ENCODE peak calls at places on chromosomes 7 and 10, in nine cellular contexts. One of them, this sample, is unnamed.

GRCh38 chr7:90594791-90595317 is 1.3 kb upstream of the CDK14 start:
- DNase-seq in Peyer's patch: no peak
- DNase-seq in activated naive CD8-positive, alpha-beta T cell treated with anti-CD3 and anti-CD28 coated beads, Interleukin-2, amount 50 U/mL, for 24 hours: no peak
- DNase-seq in germinal center: peak; percentile 25
- DNase-seq in stimulated activated CD4-positive, alpha-beta T cell treated with anti-CD3 and anti-CD28 coated beads, Interleukin-2, amount 100 ng/mL, for 48 hours: no peak
- DNase-seq in neural crest cell: no peak
- DNase-seq in activated CD8-positive, alpha-beta memory T cell treated with anti-CD3 and anti-CD28 coated beads for 1 hour: no peak
- DNase-seq in naive thymus-derived CD8-positive, alpha-beta T cell: no peak
- DNase-seq in AG08395: peak; percentile 71
- DNase-seq in this sample: no peak

GRCh38 chr10:32445740-32446615 is at the start of gene CCDC7:
- DNase-seq in germinal center: peak; percentile 81
- DNase-seq in stimulated activated CD4-positive, alpha-beta T cell treated with anti-CD3 and anti-CD28 coated beads, Interleukin-2, amount 100 ng/mL, for 48 hours: peak; percentile 71
- DNase-seq in AG08395: peak; percentile 89
- DNase-seq in neural crest cell: peak; percentile 69
- DNase-seq in activated naive CD8-positive, alpha-beta T cell treated with anti-CD3 and anti-CD28 coated beads, Interleukin-2, amount 50 U/mL, for 24 hours: peak; percentile 83
- DNase-seq in Peyer's patch: peak; percentile 91
- DNase-seq in activated CD8-positive, alpha-beta memory T cell treated with anti-CD3 and anti-CD28 coated beads for 1 hour: peak; percentile 74
- DNase-seq in naive thymus-derived CD8-positive, alpha-beta T cell: peak; percentile 82
- DNase-seq in this sample: peak; percentile 76

GRCh38 chr10:78904196-78904595 is 164.6 kb upstream of the ZMIZ1 start:
- DNase-seq in stimulated activated CD4-positive, alpha-beta T cell treated with anti-CD3 and anti-CD28 coated beads, Interleukin-2, amount 100 ng/mL, for 48 hours: no peak
- DNase-seq in activated naive CD8-positive, alpha-beta T cell treated with anti-CD3 and anti-CD28 coated beads, Interleukin-2, amount 50 U/mL, for 24 hours: no peak
- DNase-seq in germinal center: no peak
- DNase-seq in Peyer's patch: peak; percentile 26
- DNase-seq in AG08395: no peak
- DNase-seq in naive thymus-derived CD8-positive, alpha-beta T cell: no peak
- DNase-seq in activated CD8-positive, alpha-beta memory T cell treated with anti-CD3 and anti-CD28 coated beads for 1 hour: no peak
- DNase-seq in neural crest cell: no peak
- DNase-seq in this sample: no peak

GRCh38 chr10:79208251-79208983 is 138.9 kb upstream of the PPIF start:
- DNase-seq in AG08395: no peak
- DNase-seq in Peyer's patch: no peak
- DNase-seq in activated naive CD8-positive, alpha-beta T cell treated with anti-CD3 and anti-CD28 coated beads, Interleukin-2, amount 50 U/mL, for 24 hours: no peak
- DNase-seq in neural crest cell: no peak
- DNase-seq in germinal center: no peak
- DNase-seq in activated CD8-positive, alpha-beta memory T cell treated with anti-CD3 and anti-CD28 coated beads for 1 hour: no peak
- DNase-seq in stimulated activated CD4-positive, alpha-beta T cell treated with anti-CD3 and anti-CD28 coated beads, Interleukin-2, amount 100 ng/mL, for 48 hours: no peak
- DNase-seq in naive thymus-derived CD8-positive, alpha-beta T cell: no peak
- DNase-seq in this sample: no peak

GRCh38 chr10:47237316-47238260 is 62.4 kb upstream of the GDF10 start:
- DNase-seq in neural crest cell: no peak
- DNase-seq in activated CD8-positive, alpha-beta memory T cell treated with anti-CD3 and anti-CD28 coated beads for 1 hour: no peak
- DNase-seq in AG08395: no peak
- DNase-seq in germinal center: no peak
- DNase-seq in stimulated activated CD4-positive, alpha-beta T cell treated with anti-CD3 and anti-CD28 coated beads, Interleukin-2, amount 100 ng/mL, for 48 hours: no peak
- DNase-seq in activated naive CD8-positive, alpha-beta T cell treated with anti-CD3 and anti-CD28 coated beads, Interleukin-2, amount 50 U/mL, for 24 hours: no peak
- DNase-seq in naive thymus-derived CD8-positive, alpha-beta T cell: no peak
- DNase-seq in Peyer's patch: peak; percentile 18
- DNase-seq in this sample: no peak

GRCh38 chr7:84274029-84274638 is 79.5 kb upstream of the SEMA3A start:
- DNase-seq in AG08395: no peak
- DNase-seq in naive thymus-derived CD8-positive, alpha-beta T cell: no peak
- DNase-seq in Peyer's patch: no peak
- DNase-seq in activated CD8-positive, alpha-beta memory T cell treated with anti-CD3 and anti-CD28 coated beads for 1 hour: no peak
- DNase-seq in germinal center: no peak
- DNase-seq in activated naive CD8-positive, alpha-beta T cell treated with anti-CD3 and anti-CD28 coated beads, Interleukin-2, amount 50 U/mL, for 24 hours: no peak
- DNase-seq in neural crest cell: no peak
- DNase-seq in stimulated activated CD4-positive, alpha-beta T cell treated with anti-CD3 and anti-CD28 coated beads, Interleukin-2, amount 100 ng/mL, for 48 hours: no peak
- DNase-seq in this sample: no peak

GRCh38 chr10:124477614-124478363 is 16.2 kb downstream of the LHPP start:
- DNase-seq in activated CD8-positive, alpha-beta memory T cell treated with anti-CD3 and anti-CD28 coated beads for 1 hour: no peak
- DNase-seq in Peyer's patch: no peak
- DNase-seq in neural crest cell: no peak
- DNase-seq in activated naive CD8-positive, alpha-beta T cell treated with anti-CD3 and anti-CD28 coated beads, Interleukin-2, amount 50 U/mL, for 24 hours: no peak
- DNase-seq in stimulated activated CD4-positive, alpha-beta T cell treated with anti-CD3 and anti-CD28 coated beads, Interleukin-2, amount 100 ng/mL, for 48 hours: no peak
- DNase-seq in naive thymus-derived CD8-positive, alpha-beta T cell: no peak
- DNase-seq in germinal center: no peak
- DNase-seq in AG08395: peak; percentile 7
- DNase-seq in this sample: no peak

GRCh38 chr7:151426486-151426905 is 13.4 kb downstream of the CRYGN start:
- DNase-seq in AG08395: peak; percentile 63
- DNase-seq in activated CD8-positive, alpha-beta memory T cell treated with anti-CD3 and anti-CD28 coated beads for 1 hour: no peak
- DNase-seq in Peyer's patch: peak; percentile 73
- DNase-seq in stimulated activated CD4-positive, alpha-beta T cell treated with anti-CD3 and anti-CD28 coated beads, Interleukin-2, amount 100 ng/mL, for 48 hours: no peak
- DNase-seq in activated naive CD8-positive, alpha-beta T cell treated with anti-CD3 and anti-CD28 coated beads, Interleukin-2, amount 50 U/mL, for 24 hours: no peak
- DNase-seq in naive thymus-derived CD8-positive, alpha-beta T cell: no peak
- DNase-seq in neural crest cell: no peak
- DNase-seq in germinal center: no peak
- DNase-seq in this sample: no peak

GRCh38 chr10:52762088-52762487 is 10.5 kb downstream of the MBL2 start:
- DNase-seq in neural crest cell: no peak
- DNase-seq in activated CD8-positive, alpha-beta memory T cell treated with anti-CD3 and anti-CD28 coated beads for 1 hour: no peak
- DNase-seq in germinal center: no peak
- DNase-seq in activated naive CD8-positive, alpha-beta T cell treated with anti-CD3 and anti-CD28 coated beads, Interleukin-2, amount 50 U/mL, for 24 hours: no peak
- DNase-seq in AG08395: no peak
- DNase-seq in Peyer's patch: no peak
- DNase-seq in naive thymus-derived CD8-positive, alpha-beta T cell: no peak
- DNase-seq in stimulated activated CD4-positive, alpha-beta T cell treated with anti-CD3 and anti-CD28 coated beads, Interleukin-2, amount 100 ng/mL, for 48 hours: no peak
- DNase-seq in this sample: no peak

GRCh38 chr7:5699951-5700384 is 81.5 kb downstream of the RNF216 start:
- DNase-seq in germinal center: peak; percentile 68
- DNase-seq in Peyer's patch: peak; percentile 66
- DNase-seq in AG08395: no peak
- DNase-seq in neural crest cell: no peak
- DNase-seq in activated CD8-positive, alpha-beta memory T cell treated with anti-CD3 and anti-CD28 coated beads for 1 hour: peak; percentile 42
- DNase-seq in naive thymus-derived CD8-positive, alpha-beta T cell: peak; percentile 88
- DNase-seq in stimulated activated CD4-positive, alpha-beta T cell treated with anti-CD3 and anti-CD28 coated beads, Interleukin-2, amount 100 ng/mL, for 48 hours: peak; percentile 60
- DNase-seq in activated naive CD8-positive, alpha-beta T cell treated with anti-CD3 and anti-CD28 coated beads, Interleukin-2, amount 50 U/mL, for 24 hours: peak; percentile 71
- DNase-seq in this sample: no peak

GRCh38 chr7:110595694-110596093 is 495.2 kb upstream of the LRRN3 start:
- DNase-seq in AG08395: no peak
- DNase-seq in activated naive CD8-positive, alpha-beta T cell treated with anti-CD3 and anti-CD28 coated beads, Interleukin-2, amount 50 U/mL, for 24 hours: no peak
- DNase-seq in germinal center: no peak
- DNase-seq in activated CD8-positive, alpha-beta memory T cell treated with anti-CD3 and anti-CD28 coated beads for 1 hour: no peak
- DNase-seq in Peyer's patch: no peak
- DNase-seq in stimulated activated CD4-positive, alpha-beta T cell treated with anti-CD3 and anti-CD28 coated beads, Interleukin-2, amount 100 ng/mL, for 48 hours: no peak
- DNase-seq in naive thymus-derived CD8-positive, alpha-beta T cell: no peak
- DNase-seq in neural crest cell: no peak
- DNase-seq in this sample: no peak

GRCh38 chr7:47327698-47328391 is 254.1 kb downstream of the TNS3 start:
- DNase-seq in stimulated activated CD4-positive, alpha-beta T cell treated with anti-CD3 and anti-CD28 coated beads, Interleukin-2, amount 100 ng/mL, for 48 hours: no peak
- DNase-seq in AG08395: peak; percentile 93
- DNase-seq in activated naive CD8-positive, alpha-beta T cell treated with anti-CD3 and anti-CD28 coated beads, Interleukin-2, amount 50 U/mL, for 24 hours: no peak
- DNase-seq in activated CD8-positive, alpha-beta memory T cell treated with anti-CD3 and anti-CD28 coated beads for 1 hour: no peak
- DNase-seq in neural crest cell: peak; percentile 82
- DNase-seq in germinal center: no peak
- DNase-seq in Peyer's patch: peak; percentile 71
- DNase-seq in naive thymus-derived CD8-positive, alpha-beta T cell: no peak
- DNase-seq in this sample: peak; percentile 84

GRCh38 chr10:67618116-67618515 is 77.9 kb downstream of the CTNNA3 start:
- DNase-seq in Peyer's patch: no peak
- DNase-seq in germinal center: no peak
- DNase-seq in AG08395: no peak
- DNase-seq in naive thymus-derived CD8-positive, alpha-beta T cell: no peak
- DNase-seq in stimulated activated CD4-positive, alpha-beta T cell treated with anti-CD3 and anti-CD28 coated beads, Interleukin-2, amount 100 ng/mL, for 48 hours: no peak
- DNase-seq in activated CD8-positive, alpha-beta memory T cell treated with anti-CD3 and anti-CD28 coated beads for 1 hour: no peak
- DNase-seq in activated naive CD8-positive, alpha-beta T cell treated with anti-CD3 and anti-CD28 coated beads, Interleukin-2, amount 50 U/mL, for 24 hours: no peak
- DNase-seq in neural crest cell: no peak
- DNase-seq in this sample: no peak

GRCh38 chr7:23833405-23833804 is 123.4 kb downstream of the STK31 start:
- DNase-seq in neural crest cell: no peak
- DNase-seq in stimulated activated CD4-positive, alpha-beta T cell treated with anti-CD3 and anti-CD28 coated beads, Interleukin-2, amount 100 ng/mL, for 48 hours: no peak
- DNase-seq in activated CD8-positive, alpha-beta memory T cell treated with anti-CD3 and anti-CD28 coated beads for 1 hour: no peak
- DNase-seq in Peyer's patch: no peak
- DNase-seq in germinal center: no peak
- DNase-seq in activated naive CD8-positive, alpha-beta T cell treated with anti-CD3 and anti-CD28 coated beads, Interleukin-2, amount 50 U/mL, for 24 hours: no peak
- DNase-seq in AG08395: no peak
- DNase-seq in naive thymus-derived CD8-positive, alpha-beta T cell: no peak
- DNase-seq in this sample: no peak

GRCh38 chr10:2543142-2543886 is 524.0 kb upstream of the PFKP start:
- DNase-seq in neural crest cell: no peak
- DNase-seq in stimulated activated CD4-positive, alpha-beta T cell treated with anti-CD3 and anti-CD28 coated beads, Interleukin-2, amount 100 ng/mL, for 48 hours: no peak
- DNase-seq in activated naive CD8-positive, alpha-beta T cell treated with anti-CD3 and anti-CD28 coated beads, Interleukin-2, amount 50 U/mL, for 24 hours: no peak
- DNase-seq in AG08395: no peak
- DNase-seq in naive thymus-derived CD8-positive, alpha-beta T cell: no peak
- DNase-seq in germinal center: no peak
- DNase-seq in Peyer's patch: no peak
- DNase-seq in activated CD8-positive, alpha-beta memory T cell treated with anti-CD3 and anti-CD28 coated beads for 1 hour: no peak
- DNase-seq in this sample: no peak

GRCh38 chr10:122592161-122592560 is 31.6 kb downstream of the DMBT1 start:
- DNase-seq in AG08395: no peak
- DNase-seq in activated CD8-positive, alpha-beta memory T cell treated with anti-CD3 and anti-CD28 coated beads for 1 hour: no peak
- DNase-seq in neural crest cell: no peak
- DNase-seq in stimulated activated CD4-positive, alpha-beta T cell treated with anti-CD3 and anti-CD28 coated beads, Interleukin-2, amount 100 ng/mL, for 48 hours: no peak
- DNase-seq in Peyer's patch: no peak
- DNase-seq in naive thymus-derived CD8-positive, alpha-beta T cell: no peak
- DNase-seq in activated naive CD8-positive, alpha-beta T cell treated with anti-CD3 and anti-CD28 coated beads, Interleukin-2, amount 50 U/mL, for 24 hours: no peak
- DNase-seq in germinal center: no peak
- DNase-seq in this sample: no peak

GRCh38 chr7:28984631-28985030 is 26.5 kb upstream of the TRIL start:
- DNase-seq in activated CD8-positive, alpha-beta memory T cell treated with anti-CD3 and anti-CD28 coated beads for 1 hour: no peak
- DNase-seq in naive thymus-derived CD8-positive, alpha-beta T cell: no peak
- DNase-seq in stimulated activated CD4-positive, alpha-beta T cell treated with anti-CD3 and anti-CD28 coated beads, Interleukin-2, amount 100 ng/mL, for 48 hours: no peak
- DNase-seq in germinal center: no peak
- DNase-seq in AG08395: peak; percentile 90
- DNase-seq in neural crest cell: no peak
- DNase-seq in Peyer's patch: peak; percentile 51
- DNase-seq in activated naive CD8-positive, alpha-beta T cell treated with anti-CD3 and anti-CD28 coated beads, Interleukin-2, amount 50 U/mL, for 24 hours: no peak
- DNase-seq in this sample: peak; percentile 35

GRCh38 chr7:140672382-140673062 is at the start of gene ADCK2:
- DNase-seq in AG08395: peak; percentile 86
- DNase-seq in stimulated activated CD4-positive, alpha-beta T cell treated with anti-CD3 and anti-CD28 coated beads, Interleukin-2, amount 100 ng/mL, for 48 hours: peak; percentile 47
- DNase-seq in activated naive CD8-positive, alpha-beta T cell treated with anti-CD3 and anti-CD28 coated beads, Interleukin-2, amount 50 U/mL, for 24 hours: peak; percentile 67
- DNase-seq in neural crest cell: peak; percentile 24
- DNase-seq in Peyer's patch: peak; percentile 82
- DNase-seq in germinal center: peak; percentile 95
- DNase-seq in activated CD8-positive, alpha-beta memory T cell treated with anti-CD3 and anti-CD28 coated beads for 1 hour: peak; percentile 57
- DNase-seq in naive thymus-derived CD8-positive, alpha-beta T cell: no peak
- DNase-seq in this sample: no peak

GRCh38 chr10:118594392-118595063 is 920 bp downstream of the PRLHR start:
- DNase-seq in germinal center: no peak
- DNase-seq in activated CD8-positive, alpha-beta memory T cell treated with anti-CD3 and anti-CD28 coated beads for 1 hour: no peak
- DNase-seq in stimulated activated CD4-positive, alpha-beta T cell treated with anti-CD3 and anti-CD28 coated beads, Interleukin-2, amount 100 ng/mL, for 48 hours: peak; percentile 15
- DNase-seq in activated naive CD8-positive, alpha-beta T cell treated with anti-CD3 and anti-CD28 coated beads, Interleukin-2, amount 50 U/mL, for 24 hours: peak; percentile 29
- DNase-seq in AG08395: peak; percentile 32
- DNase-seq in naive thymus-derived CD8-positive, alpha-beta T cell: peak; percentile 40
- DNase-seq in Peyer's patch: no peak
- DNase-seq in neural crest cell: peak; percentile 62
- DNase-seq in this sample: no peak

GRCh38 chr10:80542053-80542452 is 4.4 kb downstream of the SH2D4B start:
- DNase-seq in AG08395: no peak
- DNase-seq in naive thymus-derived CD8-positive, alpha-beta T cell: no peak
- DNase-seq in germinal center: no peak
- DNase-seq in neural crest cell: no peak
- DNase-seq in stimulated activated CD4-positive, alpha-beta T cell treated with anti-CD3 and anti-CD28 coated beads, Interleukin-2, amount 100 ng/mL, for 48 hours: no peak
- DNase-seq in activated naive CD8-positive, alpha-beta T cell treated with anti-CD3 and anti-CD28 coated beads, Interleukin-2, amount 50 U/mL, for 24 hours: no peak
- DNase-seq in Peyer's patch: no peak
- DNase-seq in activated CD8-positive, alpha-beta memory T cell treated with anti-CD3 and anti-CD28 coated beads for 1 hour: no peak
- DNase-seq in this sample: no peak

GRCh38 chr7:151312831-151313809 is 28.5 kb upstream of the NUB1 start:
- DNase-seq in Peyer's patch: no peak
- DNase-seq in germinal center: no peak
- DNase-seq in activated CD8-positive, alpha-beta memory T cell treated with anti-CD3 and anti-CD28 coated beads for 1 hour: no peak
- DNase-seq in activated naive CD8-positive, alpha-beta T cell treated with anti-CD3 and anti-CD28 coated beads, Interleukin-2, amount 50 U/mL, for 24 hours: no peak
- DNase-seq in neural crest cell: no peak
- DNase-seq in AG08395: no peak
- DNase-seq in stimulated activated CD4-positive, alpha-beta T cell treated with anti-CD3 and anti-CD28 coated beads, Interleukin-2, amount 100 ng/mL, for 48 hours: no peak
- DNase-seq in naive thymus-derived CD8-positive, alpha-beta T cell: no peak
- DNase-seq in this sample: no peak

GRCh38 chr10:14196113-14196512 is 134.6 kb downstream of the FRMD4A start:
- DNase-seq in neural crest cell: no peak
- DNase-seq in stimulated activated CD4-positive, alpha-beta T cell treated with anti-CD3 and anti-CD28 coated beads, Interleukin-2, amount 100 ng/mL, for 48 hours: no peak
- DNase-seq in germinal center: no peak
- DNase-seq in Peyer's patch: no peak
- DNase-seq in activated CD8-positive, alpha-beta memory T cell treated with anti-CD3 and anti-CD28 coated beads for 1 hour: no peak
- DNase-seq in AG08395: no peak
- DNase-seq in activated naive CD8-positive, alpha-beta T cell treated with anti-CD3 and anti-CD28 coated beads, Interleukin-2, amount 50 U/mL, for 24 hours: no peak
- DNase-seq in naive thymus-derived CD8-positive, alpha-beta T cell: no peak
- DNase-seq in this sample: no peak

GRCh38 chr7:24905996-24906770 is 73.8 kb downstream of the OSBPL3 start:
- DNase-seq in AG08395: no peak
- DNase-seq in neural crest cell: no peak
- DNase-seq in activated naive CD8-positive, alpha-beta T cell treated with anti-CD3 and anti-CD28 coated beads, Interleukin-2, amount 50 U/mL, for 24 hours: peak; percentile 42
- DNase-seq in stimulated activated CD4-positive, alpha-beta T cell treated with anti-CD3 and anti-CD28 coated beads, Interleukin-2, amount 100 ng/mL, for 48 hours: no peak
- DNase-seq in activated CD8-positive, alpha-beta memory T cell treated with anti-CD3 and anti-CD28 coated beads for 1 hour: no peak
- DNase-seq in naive thymus-derived CD8-positive, alpha-beta T cell: no peak
- DNase-seq in germinal center: no peak
- DNase-seq in Peyer's patch: no peak
- DNase-seq in this sample: no peak

GRCh38 chr7:155355176-155355575 is 57.5 kb downstream of the INSIG1 start:
- DNase-seq in AG08395: no peak
- DNase-seq in activated naive CD8-positive, alpha-beta T cell treated with anti-CD3 and anti-CD28 coated beads, Interleukin-2, amount 50 U/mL, for 24 hours: no peak
- DNase-seq in naive thymus-derived CD8-positive, alpha-beta T cell: no peak
- DNase-seq in stimulated activated CD4-positive, alpha-beta T cell treated with anti-CD3 and anti-CD28 coated beads, Interleukin-2, amount 100 ng/mL, for 48 hours: no peak
- DNase-seq in Peyer's patch: no peak
- DNase-seq in neural crest cell: no peak
- DNase-seq in germinal center: no peak
- DNase-seq in activated CD8-positive, alpha-beta memory T cell treated with anti-CD3 and anti-CD28 coated beads for 1 hour: no peak
- DNase-seq in this sample: no peak

GRCh38 chr10:126243976-126244375 is 144.3 kb downstream of the ADAM12 start:
- DNase-seq in activated naive CD8-positive, alpha-beta T cell treated with anti-CD3 and anti-CD28 coated beads, Interleukin-2, amount 50 U/mL, for 24 hours: no peak
- DNase-seq in Peyer's patch: no peak
- DNase-seq in germinal center: no peak
- DNase-seq in activated CD8-positive, alpha-beta memory T cell treated with anti-CD3 and anti-CD28 coated beads for 1 hour: no peak
- DNase-seq in stimulated activated CD4-positive, alpha-beta T cell treated with anti-CD3 and anti-CD28 coated beads, Interleukin-2, amount 100 ng/mL, for 48 hours: no peak
- DNase-seq in naive thymus-derived CD8-positive, alpha-beta T cell: no peak
- DNase-seq in neural crest cell: no peak
- DNase-seq in AG08395: peak; percentile 88
- DNase-seq in this sample: no peak

GRCh38 chr7:153022796-153023592 is 263.4 kb downstream of the ACTR3B start:
- DNase-seq in neural crest cell: no peak
- DNase-seq in Peyer's patch: no peak
- DNase-seq in activated naive CD8-positive, alpha-beta T cell treated with anti-CD3 and anti-CD28 coated beads, Interleukin-2, amount 50 U/mL, for 24 hours: no peak
- DNase-seq in stimulated activated CD4-positive, alpha-beta T cell treated with anti-CD3 and anti-CD28 coated beads, Interleukin-2, amount 100 ng/mL, for 48 hours: no peak
- DNase-seq in naive thymus-derived CD8-positive, alpha-beta T cell: no peak
- DNase-seq in AG08395: no peak
- DNase-seq in activated CD8-positive, alpha-beta memory T cell treated with anti-CD3 and anti-CD28 coated beads for 1 hour: no peak
- DNase-seq in germinal center: no peak
- DNase-seq in this sample: no peak

GRCh38 chr7:96686305-96686704 is 23.3 kb downstream of the SEM1 start:
- DNase-seq in activated CD8-positive, alpha-beta memory T cell treated with anti-CD3 and anti-CD28 coated beads for 1 hour: no peak
- DNase-seq in naive thymus-derived CD8-positive, alpha-beta T cell: no peak
- DNase-seq in germinal center: no peak
- DNase-seq in stimulated activated CD4-positive, alpha-beta T cell treated with anti-CD3 and anti-CD28 coated beads, Interleukin-2, amount 100 ng/mL, for 48 hours: no peak
- DNase-seq in neural crest cell: no peak
- DNase-seq in Peyer's patch: no peak
- DNase-seq in activated naive CD8-positive, alpha-beta T cell treated with anti-CD3 and anti-CD28 coated beads, Interleukin-2, amount 50 U/mL, for 24 hours: no peak
- DNase-seq in AG08395: no peak
- DNase-seq in this sample: no peak

GRCh38 chr10:22624289-22624738 is 90.1 kb downstream of the PIP4K2A start:
- DNase-seq in stimulated activated CD4-positive, alpha-beta T cell treated with anti-CD3 and anti-CD28 coated beads, Interleukin-2, amount 100 ng/mL, for 48 hours: no peak
- DNase-seq in activated CD8-positive, alpha-beta memory T cell treated with anti-CD3 and anti-CD28 coated beads for 1 hour: no peak
- DNase-seq in AG08395: peak; percentile 63
- DNase-seq in activated naive CD8-positive, alpha-beta T cell treated with anti-CD3 and anti-CD28 coated beads, Interleukin-2, amount 50 U/mL, for 24 hours: no peak
- DNase-seq in neural crest cell: no peak
- DNase-seq in germinal center: no peak
- DNase-seq in naive thymus-derived CD8-positive, alpha-beta T cell: no peak
- DNase-seq in Peyer's patch: no peak
- DNase-seq in this sample: no peak

GRCh38 chr7:55775051-55775420 is 87.5 kb downstream of the SEPTIN14 start:
- DNase-seq in stimulated activated CD4-positive, alpha-beta T cell treated with anti-CD3 and anti-CD28 coated beads, Interleukin-2, amount 100 ng/mL, for 48 hours: no peak
- DNase-seq in neural crest cell: no peak
- DNase-seq in AG08395: no peak
- DNase-seq in Peyer's patch: no peak
- DNase-seq in activated naive CD8-positive, alpha-beta T cell treated with anti-CD3 and anti-CD28 coated beads, Interleukin-2, amount 50 U/mL, for 24 hours: no peak
- DNase-seq in activated CD8-positive, alpha-beta memory T cell treated with anti-CD3 and anti-CD28 coated beads for 1 hour: no peak
- DNase-seq in germinal center: no peak
- DNase-seq in naive thymus-derived CD8-positive, alpha-beta T cell: no peak
- DNase-seq in this sample: no peak

GRCh38 chr10:34280599-34281374 is 534.3 kb downstream of the PARD3 start:
- DNase-seq in activated CD8-positive, alpha-beta memory T cell treated with anti-CD3 and anti-CD28 coated beads for 1 hour: no peak
- DNase-seq in neural crest cell: no peak
- DNase-seq in germinal center: no peak
- DNase-seq in naive thymus-derived CD8-positive, alpha-beta T cell: no peak
- DNase-seq in Peyer's patch: no peak
- DNase-seq in activated naive CD8-positive, alpha-beta T cell treated with anti-CD3 and anti-CD28 coated beads, Interleukin-2, amount 50 U/mL, for 24 hours: no peak
- DNase-seq in AG08395: peak; percentile 86
- DNase-seq in stimulated activated CD4-positive, alpha-beta T cell treated with anti-CD3 and anti-CD28 coated beads, Interleukin-2, amount 100 ng/mL, for 48 hours: no peak
- DNase-seq in this sample: no peak

This sample was measured in hippocampal formation.